ENCODE peak calls at places on chromosomes 16 and 17, in eight cellular contexts. M, R, W, B, E, K, G and Y are unnamed samples. For H3K4me1, the result is how much of the 10 kb centered on the place peaks cover.

GRCh38 chr16:3088925-3089716 is 10.0 kb downstream of the ZSCAN10 start:
- DNase-seq in M (no peak), R (no peak), W (no peak), B (no peak), E (no peak), K (no peak), G (no peak), Y (no peak)

GRCh38 chr17:337866-338265 is 14.7 kb downstream of the RPH3AL start:
- DNase-seq in M (no peak), R (peak), W (no peak), B (no peak), E (no peak), K (no peak), G (no peak), Y (no peak)

GRCh38 chr17:8503368-8503767 is 67.7 kb downstream of the NDEL1 start:
- DNase-seq in M (peak), R (peak), W (no peak), B (no peak), E (no peak), K (peak), G (peak), Y (no peak)

GRCh38 chr16:59392911-59393310 is 658.8 kb upstream of the GOT2 start:
- DNase-seq in M (no peak), R (no peak), W (no peak), B (no peak), E (no peak), K (no peak), G (no peak), Y (no peak)

GRCh38 chr16:1048442-1049112 is 24.0 kb upstream of the SSTR5 start:
- DNase-seq in M (peak), R (no peak), W (no peak), B (peak), E (no peak), K (peak), G (peak), Y (no peak)

GRCh38 chr17:4572131-4572530 is 11.8 kb upstream of the GGT6 start:
- DNase-seq in M (no peak), R (no peak), W (no peak), B (no peak), E (no peak), K (no peak), G (no peak), Y (no peak)

GRCh38 chr17:75032896-75033294 is 13.9 kb downstream of the ATP5PD start:
- DNase-seq in M (peak), R (no peak), W (no peak), B (no peak), E (no peak), K (no peak), G (peak), Y (no peak)

GRCh38 chr17:62823111-62823895 is 15.2 kb upstream of the MARCHF10 start:
- DNase-seq in M (no peak), R (no peak), W (no peak), B (no peak), E (no peak), K (no peak), G (no peak), Y (no peak)

GRCh38 chr16:69217433-69217832 is 30.5 kb downstream of the SNTB2 start:
- DNase-seq in M (peak), R (no peak), W (no peak), B (peak), E (no peak), K (no peak), G (no peak), Y (no peak)

GRCh38 chr16:67923414-67924127 is 8.1 kb downstream of the CTRL start:
- DNase-seq in M (no peak), R (no peak), W (no peak), B (no peak), E (no peak), K (no peak), G (no peak), Y (no peak)

GRCh38 chr17:60043846-60044245 is 34.9 kb downstream of the HEATR6 start:
- DNase-seq in M (no peak), R (no peak), W (no peak), B (no peak), E (no peak), K (no peak), G (no peak), Y (no peak)

GRCh38 chr16:10877472-10877946 is 507 bp downstream of the CIITA start:
- DNase-seq in M (no peak), R (peak), W (no peak), B (no peak), E (no peak), K (no peak), G (no peak), Y (no peak)

GRCh38 chr17:57955183-57955952 is at the start of gene CUEDC1:
- DNase-seq in M (peak), R (peak), W (no peak), B (peak), E (peak), K (peak), G (peak), Y (peak)

GRCh38 chr17:43579570-43580140 is 33.5 kb upstream of the ETV4 start:
- DNase-seq in M (no peak), R (no peak), W (no peak), B (peak), E (no peak), K (no peak), G (no peak), Y (no peak)

GRCh38 chr17:44565866-44566443 is 8.7 kb downstream of the FZD2 start:
- DNase-seq in M (no peak), R (no peak), W (no peak), B (no peak), E (no peak), K (no peak), G (no peak), Y (no peak)

GRCh38 chr17:36979585-36979941 is 30.8 kb downstream of the AATF start:
- DNase-seq in M (peak), R (no peak), W (no peak), B (no peak), E (no peak), K (no peak), G (no peak), Y (no peak)

GRCh38 chr17:4551796-4552525 is 3.2 kb downstream of the MYBBP1A start:
- DNase-seq in M (no peak), R (peak), W (no peak), B (no peak), E (no peak), K (no peak), G (no peak), Y (no peak)

GRCh38 chr16:27449434-27450188 is 47.6 kb downstream of the IL21R start:
- DNase-seq in M (no peak), R (no peak), W (no peak), B (no peak), E (no peak), K (no peak), G (no peak), Y (peak)

GRCh38 chr16:56013962-56014552 is 138.9 kb upstream of the CES5A start:
- DNase-seq in M (peak), R (peak), W (no peak), B (peak), E (no peak), K (no peak), G (peak), Y (peak)

GRCh38 chr16:17983847-17984639 is 352.5 kb downstream of the NPIPA8 start:
- DNase-seq in M (no peak), R (no peak), W (no peak), B (no peak), E (no peak), K (no peak), G (no peak), Y (no peak)

GRCh38 chr17:81167638-81168037 is 1.6 kb upstream of the AATK start:
- DNase-seq in M (no peak), R (no peak), W (no peak), B (no peak), E (no peak), K (no peak), G (no peak), Y (no peak)

GRCh38 chr16:11572301-11572995 is 14.3 kb downstream of the LITAF start:
- DNase-seq in M (no peak), R (peak), W (no peak), B (no peak), E (no peak), K (no peak), G (no peak), Y (peak)

GRCh38 chr17:31857920-31858646 is 961 bp downstream of the COPRS start:
- DNase-seq in M (no peak), R (no peak), W (no peak), B (no peak), E (no peak), K (no peak), G (no peak), Y (no peak)

GRCh38 chr17:3884188-3884587 is 8.7 kb downstream of the CAMKK1 start:
- DNase-seq in M (no peak), R (no peak), W (no peak), B (no peak), E (no peak), K (no peak), G (no peak), Y (no peak)

GRCh38 chr17:55301521-55302406 is 37.0 kb downstream of the HLF start:
- DNase-seq in M (no peak), R (no peak), W (no peak), B (no peak), E (no peak), K (no peak), G (no peak), Y (no peak)

GRCh38 chr16:50463581-50464324 is 84.4 kb upstream of the NKD1 start:
- DNase-seq in M (no peak), R (peak), W (no peak), B (no peak), E (peak), K (no peak), G (no peak), Y (no peak)

GRCh38 chr17:28723159-28723835 is 2.7 kb downstream of the TLCD1 start:
- DNase-seq in M (no peak), R (no peak), W (no peak), B (no peak), E (no peak), K (no peak), G (no peak), Y (no peak)

DNA sequence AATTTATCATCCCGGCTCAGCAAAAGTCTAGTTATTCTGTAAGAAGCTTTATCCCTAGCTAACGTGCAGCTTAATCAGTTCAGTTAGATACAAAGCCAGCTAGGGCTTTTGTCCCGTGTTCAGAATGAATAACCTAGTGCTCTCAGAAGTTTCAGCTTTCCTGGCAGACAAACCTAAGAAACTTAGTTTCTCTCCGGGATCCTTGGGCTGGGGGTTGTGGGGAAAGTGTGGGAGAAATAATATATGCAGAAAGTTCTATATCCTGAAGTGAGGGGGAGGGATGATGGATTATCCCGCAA is 475.7 kb upstream of the CCL2 start:
- DNase-seq in M (no peak), R (no peak), W (no peak), B (no peak), E (no peak), K (no peak), G (no peak), Y (no peak)
- TF ChIP-seq CTCF in M (no peak), R (no peak), W (no peak), B (no peak), E (peak), K (no peak), G (no peak), Y (peak)

GRCh38 chr16:89563639-89564392 is 3.3 kb downstream of the RPL13 start:
- DNase-seq in M (no peak), R (no peak), W (no peak), B (no peak), E (no peak), K (no peak), G (no peak), Y (no peak)
- H3K4me1 ChIP-seq in M (under half), R (under half), W (under half), B (under half), E (under half), K (under half), G (under half), Y (half or more)

GRCh38 chr16:23296994-23297393 is 5.1 kb upstream of the SCNN1B start:
- DNase-seq in M (no peak), R (no peak), W (no peak), B (no peak), E (no peak), K (no peak), G (no peak), Y (no peak)
- TF ChIP-seq CTCF in M (peak), R (peak), W (no peak), B (no peak), E (peak), K (no peak), G (no peak), Y (no peak)

GRCh38 chr16:25009822-25010221 is 5.3 kb downstream of the ARHGAP17 start:
- DNase-seq in M (peak), R (peak), W (no peak), B (peak), E (no peak), K (no peak), G (no peak), Y (no peak)
- H3K4me1 ChIP-seq in M (half or more), R (half or more), W (half or more), B (under half), E (under half), K (half or more), G (half or more), Y (under half)